ENCODE peak calls at places on chromosome 1, in four cellular contexts. Q is tibial nerve; B is central memory CD8-positive, alpha-beta T cell; A is activated naive CD4-positive, alpha-beta T cell. S is an unnamed sample.

GRCh38 chr1:164739189-164739588 is 180.2 kb downstream of the PBX1 start:
- DNase-seq in Q (no peak), B (no peak), A (no peak), S (no peak)

GRCh38 chr1:101175886-101176285 is 60.9 kb upstream of the S1PR1 start:
- DNase-seq in Q (no peak), B (no peak), A (no peak), S (no peak)

GRCh38 chr1:102105931-102106550 is 109.3 kb upstream of the OLFM3 start:
- DNase-seq in Q (no peak), B (no peak), A (no peak), S (no peak)

GRCh38 chr1:213122514-213122929 is 71.5 kb downstream of the RPS6KC1 start:
- DNase-seq in Q (no peak), B (no peak), A (no peak), S (peak)

GRCh38 chr1:35386954-35387353 is 118.4 kb downstream of the ZMYM4 start:
- DNase-seq in Q (no peak), B (no peak), A (no peak), S (no peak)

GRCh38 chr1:184740344-184740743 is 14.3 kb downstream of the EDEM3 start:
- DNase-seq in Q (no peak), B (no peak), A (no peak), S (no peak)

GRCh38 chr1:17109897-17110554 is 9.2 kb downstream of the PADI2 start:
- DNase-seq in Q (no peak), B (no peak), A (no peak), S (no peak)

GRCh38 chr1:54364613-54365012 is 41.6 kb downstream of the SSBP3 start:
- DNase-seq in Q (no peak), B (no peak), A (no peak), S (no peak)

GRCh38 chr1:7983086-7983778 is 21.7 kb downstream of the PARK7 start:
- DNase-seq in Q (no peak), B (no peak), A (no peak), S (no peak)

GRCh38 chr1:204177133-204177532 is 11.0 kb upstream of the REN start:
- DNase-seq in Q (no peak), B (no peak), A (no peak), S (no peak)

GRCh38 chr1:188402986-188403385 is 1574.2 kb downstream of the PLA2G4A start:
- DNase-seq in Q (no peak), B (no peak), A (no peak), S (no peak)

GRCh38 chr1:14996133-14997050 is 157.2 kb upstream of the TMEM51 start:
- DNase-seq in Q (no peak), B (no peak), A (no peak), S (no peak)

GRCh38 chr1:119623651-119624050 is 24.4 kb downstream of the ZNF697 start:
- DNase-seq in Q (no peak), B (no peak), A (no peak), S (no peak)

GRCh38 chr1:221913351-221913750 is 171.5 kb upstream of the DUSP10 start:
- DNase-seq in Q (no peak), B (no peak), A (no peak), S (no peak)

GRCh38 chr1:9476790-9477463 is 62.3 kb upstream of the SLC25A33 start:
- DNase-seq in Q (no peak), B (no peak), A (no peak), S (no peak)